ENCODE peak calls at places on chromosomes 2 and 18, in nine cellular contexts. V, F, C, I, X, D, K, T and U are unnamed samples.

GRCh38 chr2:60530660-60531276 is 22.7 kb downstream of the BCL11A start:
- DNase-seq in X (no peak), K (no peak), F (no peak), C (no peak), I (peak), V (peak), T (no peak), D (peak), U (no peak)

GRCh38 chr18:68298340-68298739 is 416.6 kb downstream of the TMX3 start:
- DNase-seq in X (no peak), K (no peak), V (no peak), T (no peak), C (no peak), I (no peak), D (no peak), F (no peak), U (no peak)

GRCh38 chr2:10884530-10885478 is 26.9 kb upstream of the KCNF1 start:
- DNase-seq in I (peak), F (no peak), D (no peak), X (peak), K (no peak), C (no peak), V (no peak), T (no peak), U (no peak)

GRCh38 chr2:154696771-154697170 is 1.7 kb upstream of the KCNJ3 start:
- DNase-seq in V (peak), D (no peak), C (no peak), I (peak), T (no peak), K (no peak), F (no peak), X (no peak), U (no peak)

GRCh38 chr2:174553811-174554493 is 43.7 kb downstream of the WIPF1 start:
- DNase-seq in D (peak), F (no peak), K (peak), C (no peak), T (no peak), X (no peak), V (no peak), I (no peak), U (no peak)

GRCh38 chr2:1231664-1232063 is 181.6 kb upstream of the TPO start:
- DNase-seq in F (peak), D (no peak), T (no peak), C (no peak), V (no peak), X (no peak), I (no peak), K (no peak), U (no peak)

GRCh38 chr2:67463810-67464209 is 66.7 kb downstream of the ETAA1 start:
- DNase-seq in V (peak), X (no peak), I (peak), T (no peak), C (no peak), D (no peak), F (no peak), K (no peak), U (no peak)

GRCh38 chr18:5527603-5528002 is 16.2 kb downstream of the EPB41L3 start:
- DNase-seq in K (no peak), V (peak), X (no peak), F (no peak), I (no peak), D (no peak), T (no peak), C (no peak), U (no peak)

GRCh38 chr18:29198834-29199233 is 1021.9 kb upstream of the CDH2 start:
- DNase-seq in I (no peak), D (no peak), V (no peak), X (no peak), K (no peak), F (no peak), T (no peak), C (no peak), U (no peak)

GRCh38 chr2:143282684-143283083 is 153.5 kb downstream of the ARHGAP15 start:
- DNase-seq in D (peak), I (no peak), V (no peak), K (peak), C (no peak), X (no peak), T (peak), F (no peak), U (no peak)

GRCh38 chr2:216343221-216343985 is 28.9 kb downstream of the MARCHF4 start:
- DNase-seq in T (no peak), X (no peak), I (no peak), V (no peak), F (no peak), K (no peak), D (no peak), C (no peak), U (no peak)

GRCh38 chr2:48424356-48424755 is 105.6 kb upstream of the STON1 start:
- DNase-seq in K (no peak), C (no peak), I (no peak), F (no peak), V (no peak), D (no peak), T (no peak), X (no peak), U (no peak)

GRCh38 chr18:22558945-22559385 is 141.2 kb upstream of the CTAGE1 start:
- DNase-seq in F (no peak), V (peak), I (no peak), T (no peak), X (peak), C (peak), K (no peak), D (no peak), U (no peak)

GRCh38 chr2:33478968-33479691 is 2.7 kb downstream of the RASGRP3 start:
- DNase-seq in X (no peak), K (no peak), T (no peak), F (no peak), C (no peak), V (no peak), D (peak), I (no peak), U (no peak)